ENCODE peak calls at places on chromosomes 3 and 15, in eight cellular contexts. W is naive thymus-derived CD4-positive, alpha-beta T cell; L is body of pancreas; K is CD8-positive, alpha-beta T cell; P is GM23338; Y is heart right ventricle; I is colonic mucosa; F is left lung. Z is an unnamed sample. For H3K27me3, the result is how much of the 10 kb centered on the place peaks cover.

GRCh38 chr15:75195766-75196241 is 5.9 kb upstream of the C15orf39 start:
- DNase-seq in W (peak), K (no peak), F (no peak), L (peak), P (peak), I (no peak), Y (no peak), Z (no peak)

GRCh38 chr3:169999433-169999832 is 32.8 kb downstream of the SEC62 start:
- DNase-seq in K (no peak), W (no peak), L (no peak), Y (no peak), I (no peak), F (no peak), P (no peak), Z (no peak)

GRCh38 chr3:7309707-7310106 is 448.8 kb downstream of the GRM7 start:
- DNase-seq in P (peak), W (no peak), F (peak), L (peak), K (no peak), I (peak), Y (peak), Z (no peak)

GRCh38 chr3:28745436-28745835 is 396.8 kb upstream of the AZI2 start:
- DNase-seq in P (no peak), L (no peak), I (no peak), W (no peak), F (no peak), K (no peak), Y (no peak), Z (no peak)

GRCh38 chr3:183481582-183481981 is 53.2 kb upstream of the MCF2L2 start:
- DNase-seq in Y (no peak), F (no peak), W (no peak), P (no peak), L (no peak), I (no peak), K (no peak), Z (no peak)

GRCh38 chr3:125125822-125126245 is 70.0 kb upstream of the HEG1 start:
- DNase-seq in K (no peak), L (peak), W (no peak), I (no peak), P (no peak), Y (no peak), F (no peak), Z (no peak)

GRCh38 chr3:73718326-73719110 is 93.8 kb upstream of the PDZRN3 start:
- DNase-seq in W (no peak), L (no peak), K (no peak), I (no peak), P (no peak), F (no peak), Y (no peak), Z (no peak)

GRCh38 chr3:46667657-46668056 is 25.8 kb downstream of the ALS2CL start:
- DNase-seq in I (no peak), W (no peak), L (no peak), K (no peak), F (peak), Y (no peak), P (no peak), Z (peak)

GRCh38 chr3:176574736-176575135 is 622.5 kb downstream of the TBL1XR1 start:
- DNase-seq in L (no peak), K (no peak), W (no peak), F (no peak), I (no peak), P (no peak), Y (no peak), Z (no peak)

GRCh38 chr3:8318002-8318649 is 183.5 kb upstream of the LMCD1 start:
- DNase-seq in Y (no peak), P (peak), I (no peak), W (no peak), F (no peak), K (no peak), L (no peak), Z (no peak)

GRCh38 chr3:112718967-112719366 is 78.0 kb upstream of the CCDC80 start:
- DNase-seq in Y (no peak), F (no peak), K (no peak), I (no peak), P (no peak), L (no peak), W (no peak), Z (no peak)

GRCh38 chr15:80597081-80597480 is 98.0 kb upstream of the ABHD17C start:
- DNase-seq in P (no peak), F (no peak), I (no peak), Y (no peak), K (no peak), L (no peak), W (no peak), Z (no peak)

GRCh38 chr15:81091889-81092558 is 42.0 kb upstream of the CFAP161 start:
- DNase-seq in K (no peak), W (no peak), Y (peak), I (no peak), F (no peak), P (no peak), L (peak), Z (no peak)

GRCh38 chr15:77627581-77627980 is 5.1 kb downstream of the LINGO1 start:
- DNase-seq in I (no peak), F (no peak), Y (no peak), P (peak), W (no peak), K (no peak), L (no peak), Z (no peak)

GRCh38 chr3:134623615-134624245 is 27.1 kb downstream of the KY start:
- DNase-seq in F (no peak), L (no peak), Y (no peak), I (peak), K (no peak), P (no peak), W (no peak), Z (no peak)

GRCh38 chr3:109803274-109803673 is 465.9 kb upstream of the DPPA4 start:
- DNase-seq in Y (no peak), L (no peak), P (peak), W (no peak), K (no peak), F (no peak), I (no peak), Z (no peak)

GRCh38 chr3:181695661-181696491 is 15.8 kb upstream of the SOX2 start:
- DNase-seq in P (no peak), L (no peak), F (no peak), I (no peak), K (no peak), W (no peak), Y (no peak), Z (no peak)
- H3K4me3 ChIP-seq in P (peak), L (no peak), F (peak), I (peak), K (no peak), W (no peak), Y (peak), Z (peak)

GRCh38 chr15:36880226-36880912 is 220.0 kb downstream of the MEIS2 start:
- DNase-seq in K (no peak), I (no peak), F (no peak), Y (no peak), P (peak), W (no peak), L (no peak), Z (no peak)
- H3K27me3 ChIP-seq in K (half or more), I (half or more), F (half or more), Y (under half), P (half or more), W (under half), L (under half), Z (under half)

DNA sequence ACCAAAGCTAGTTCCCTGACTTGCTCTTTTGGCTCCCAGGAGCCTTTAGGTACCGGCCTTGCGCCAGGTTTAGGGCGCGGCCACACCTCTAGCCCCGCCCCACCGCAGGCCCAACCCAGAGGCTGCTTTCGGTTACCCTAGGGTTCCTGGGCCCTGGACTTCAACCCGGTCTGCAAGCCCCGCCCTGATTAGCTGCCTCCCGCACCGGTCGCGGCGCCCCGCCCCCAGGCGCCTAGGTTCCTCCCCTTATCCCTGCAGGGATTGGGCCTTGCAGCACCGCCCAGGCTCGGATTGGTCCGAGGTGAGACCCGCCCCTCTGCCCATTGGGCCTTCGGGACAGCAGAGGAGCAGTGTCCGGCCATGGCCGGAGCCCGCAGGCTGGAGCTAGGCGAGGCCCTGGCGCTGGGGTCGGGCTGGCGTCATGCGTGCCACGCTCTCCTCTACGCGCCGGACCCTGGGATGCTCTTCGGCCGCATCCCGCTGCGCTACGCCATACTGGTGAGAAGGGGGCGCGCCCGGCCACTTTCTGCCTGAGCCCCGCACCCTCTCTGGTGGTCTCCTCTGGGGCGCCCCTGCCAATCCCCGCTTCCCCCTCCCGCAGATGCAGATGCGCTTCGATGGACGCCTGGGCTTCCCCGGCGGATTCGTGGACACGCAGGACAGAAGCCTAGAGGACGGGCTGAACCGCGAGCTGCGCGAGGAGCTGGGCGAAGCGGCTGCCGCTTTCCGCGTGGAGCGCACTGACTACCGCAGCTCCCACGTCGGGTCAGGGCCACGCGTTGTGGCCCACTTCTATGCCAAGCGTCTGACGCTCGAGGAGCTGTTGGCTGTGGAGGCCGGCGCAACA is at the start of gene NUDT16:
- DNase-seq in I (peak), P (peak), F (peak), Y (peak), W (peak), L (peak), K (peak), Z (peak)
- H3K4me3 ChIP-seq in I (peak), P (peak), F (peak), Y (peak), W (peak), L (peak), K (peak), Z (peak)

DNA sequence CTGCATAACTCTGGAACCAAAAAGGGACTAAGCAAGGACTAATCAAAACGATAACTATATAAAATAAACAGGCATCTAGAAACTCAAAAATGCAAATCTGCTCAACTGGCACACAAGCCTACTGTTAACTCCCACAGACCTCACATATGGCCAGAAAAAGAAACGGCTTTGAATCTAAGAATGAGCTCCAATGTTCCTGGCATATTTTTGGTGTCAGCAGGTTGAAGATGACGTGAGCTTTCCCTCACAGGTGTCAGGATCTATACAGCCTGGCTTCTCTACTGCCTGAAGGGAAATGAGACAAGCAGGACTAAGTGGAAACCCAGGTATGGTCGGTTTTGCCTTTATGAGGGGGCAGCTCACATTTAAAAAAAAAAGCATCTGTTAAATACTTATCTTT is 120.1 kb upstream of the SPATA12 start:
- DNase-seq in P (no peak), K (no peak), W (no peak), F (no peak), I (no peak), Y (no peak), L (no peak), Z (no peak)
- H3K27me3 ChIP-seq in P (under half), K (under half), W (under half), F (under half), I (under half), Y (under half), L (under half), Z (under half)

GRCh38 chr15:66502491-66502890 is 2.2 kb downstream of the RPL4 start:
- DNase-seq in F (no peak), Y (no peak), K (no peak), I (no peak), L (no peak), W (no peak), P (no peak), Z (peak)
- H3K4me3 ChIP-seq in F (peak), Y (peak), K (no peak), I (no peak), L (no peak), W (peak), P (peak), Z (no peak)

Z was measured in dorsolateral prefrontal cortex.